ENCODE peak calls at places on chromosomes 7 and 10, in nine cellular contexts. B, D, W, F, K, M, H, P and S are unnamed samples.

GRCh38 chr7:1480670-1481069 is 21.4 kb upstream of the MICALL2 start:
- DNase-seq in K (no peak), M (no peak), H (no peak), F (no peak), B (no peak), W (no peak), P (no peak), D (no peak), S (no peak)

GRCh38 chr10:73253226-73253557 is 748 bp upstream of the MRPS16 start:
- DNase-seq in H (no peak), K (no peak), M (no peak), F (peak), W (no peak), B (no peak), D (no peak), P (peak), S (no peak)

GRCh38 chr7:139629392-139630082 is 106.1 kb downstream of the CLEC2L start:
- DNase-seq in P (no peak), D (no peak), M (no peak), B (no peak), K (no peak), H (no peak), W (no peak), F (no peak), S (no peak)

GRCh38 chr7:105890290-105890997 is 14.0 kb upstream of the ATXN7L1 start:
- DNase-seq in B (no peak), D (no peak), K (no peak), M (no peak), P (no peak), F (no peak), H (no peak), W (no peak), S (no peak)

GRCh38 chr10:19817251-19818046 is 1.2 kb downstream of the PLXDC2 start:
- DNase-seq in D (no peak), W (peak), F (peak), P (no peak), K (no peak), H (no peak), M (no peak), B (no peak), S (peak)

GRCh38 chr10:71641986-71642385 is 77.6 kb downstream of the C10orf105 start:
- DNase-seq in F (no peak), B (no peak), W (no peak), H (no peak), K (no peak), D (no peak), P (no peak), M (no peak), S (no peak)

GRCh38 chr10:12403119-12403518 is 53.8 kb downstream of the CAMK1D start:
- DNase-seq in D (no peak), M (no peak), K (no peak), H (no peak), W (no peak), P (no peak), F (no peak), B (no peak), S (no peak)

GRCh38 chr10:130666215-130666614 is 530.0 kb downstream of the GLRX3 start:
- DNase-seq in F (no peak), H (no peak), W (no peak), B (no peak), M (no peak), P (no peak), D (no peak), K (no peak), S (no peak)

GRCh38 chr10:101840102-101840684 is 3.4 kb downstream of the KCNIP2 start:
- DNase-seq in K (no peak), H (no peak), D (no peak), F (peak), B (no peak), W (no peak), M (peak), P (no peak), S (no peak)

GRCh38 chr10:84176351-84176750 is 2.8 kb downstream of the GPR15LG start:
- DNase-seq in W (no peak), B (no peak), P (no peak), K (no peak), H (no peak), M (no peak), F (no peak), D (no peak), S (no peak)

GRCh38 chr10:120508393-120508792 is 51.4 kb downstream of the PLPP4 start:
- DNase-seq in F (no peak), M (no peak), H (peak), B (no peak), K (no peak), D (no peak), W (no peak), P (no peak), S (no peak)

DNA sequence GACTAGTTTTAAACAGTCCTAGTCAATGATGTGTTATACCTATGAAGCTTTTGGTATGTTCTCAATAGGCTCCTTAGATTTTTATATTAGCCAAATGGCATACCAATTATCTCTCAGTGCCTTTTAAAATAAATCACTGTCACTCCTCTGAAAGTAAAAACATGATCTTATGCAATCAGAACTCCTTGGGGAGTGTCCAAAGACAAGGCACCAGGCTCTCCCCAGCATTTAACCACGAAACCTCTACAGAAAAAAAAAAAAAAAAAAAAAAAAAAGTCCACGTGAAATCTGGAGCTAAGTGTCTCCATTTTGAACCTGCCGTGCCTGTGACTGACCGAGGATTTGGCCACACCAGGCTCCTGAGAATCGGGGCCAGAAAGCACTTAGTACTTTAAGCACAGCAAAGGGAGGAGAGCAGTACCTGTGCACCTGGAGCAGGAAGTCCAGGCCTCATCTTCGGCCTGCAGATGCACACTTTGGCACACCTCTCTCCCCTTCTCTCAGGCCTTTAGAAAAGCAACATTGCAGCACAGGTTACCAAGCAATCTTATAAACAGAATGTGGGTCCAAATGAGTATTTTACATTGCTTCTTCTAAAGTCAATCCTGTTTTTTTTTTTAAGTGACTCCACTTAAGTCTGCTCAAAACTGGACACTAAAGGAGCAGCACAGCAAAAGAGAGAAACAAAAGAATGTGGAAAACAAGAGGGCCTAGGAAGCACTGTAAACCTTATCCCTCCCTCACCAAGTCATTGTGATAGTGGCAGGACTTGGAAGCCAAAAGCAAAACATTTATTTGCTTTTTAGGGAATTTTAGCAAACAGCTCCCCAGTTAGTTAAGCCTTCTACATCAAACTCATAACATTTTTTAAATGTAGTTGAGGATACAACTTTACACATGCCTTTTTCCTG is 1.5 kb downstream of the FAM13C start:
- DNase-seq in B (no peak), F (no peak), M (no peak), W (peak), P (no peak), D (no peak), K (no peak), H (no peak), S (no peak)
- H3K4me3 ChIP-seq in B (no peak), F (no peak), M (no peak), W (peak), P (no peak), D (no peak), K (no peak), H (no peak), S (peak)

GRCh38 chr7:107047902-107048782 is 3.6 kb downstream of the PRKAR2B start:
- DNase-seq in M (peak), P (no peak), K (no peak), F (peak), W (no peak), B (no peak), D (no peak), H (no peak), S (no peak)
- TF ChIP-seq CTCF in M (peak), P (no peak), K (peak), F (peak), W (no peak), B (no peak), D (peak), H (peak), S (no peak)

GRCh38 chr7:130961128-130961601 is 227.2 kb upstream of the KLF14 start:
- DNase-seq in P (no peak), M (no peak), W (no peak), D (peak), F (no peak), H (peak), B (no peak), K (no peak), S (no peak)
- TF ChIP-seq POLR2AphosphoS5 in P (no peak), M (no peak), W (no peak), D (peak), F (no peak), H (peak), B (no peak), K (peak), S (no peak)

DNA sequence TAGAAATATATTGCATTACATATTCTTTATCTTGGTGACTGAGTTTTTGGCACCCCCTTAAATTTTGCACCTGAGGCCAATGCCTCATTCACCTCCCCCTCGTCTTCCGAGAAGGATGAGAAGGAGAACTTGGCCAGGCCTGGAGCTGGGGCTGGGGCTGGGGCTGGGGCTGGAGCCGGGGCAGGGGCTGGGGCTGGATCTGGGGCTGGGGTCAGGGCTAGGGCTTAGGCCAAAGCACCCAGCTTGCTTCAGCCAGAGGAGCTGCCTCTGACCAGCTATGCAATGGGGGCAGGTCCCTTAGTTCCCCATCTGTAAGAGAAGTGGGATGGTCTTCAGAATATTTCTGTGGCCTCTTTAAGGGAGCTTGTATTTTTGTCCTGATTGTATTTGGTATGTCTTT is 3.8 kb upstream of the PRKAG2 start:
- DNase-seq in P (no peak), M (no peak), D (no peak), F (no peak), B (no peak), W (no peak), K (no peak), H (no peak), S (no peak)
- H3K4me3 ChIP-seq in P (no peak), M (no peak), D (no peak), F (no peak), B (no peak), W (no peak), K (no peak), H (no peak), S (no peak)

GRCh38 chr10:28586176-28586575 is 53.3 kb downstream of the WAC start:
- DNase-seq in B (no peak), W (no peak), M (no peak), D (no peak), P (no peak), H (no peak), F (no peak), K (no peak), S (no peak)

GRCh38 chr10:28587270-28587969 is 54.5 kb downstream of the WAC start:
- DNase-seq in F (no peak), W (no peak), P (no peak), M (no peak), D (no peak), K (no peak), B (peak), H (no peak), S (no peak)

GRCh38 chr10:28585076-28585475 is 52.2 kb downstream of the WAC start:
- DNase-seq in F (peak), B (no peak), H (no peak), M (no peak), D (no peak), P (no peak), W (no peak), K (no peak), S (no peak)

GRCh38 chr10:28592953-28593352 is 60.0 kb downstream of the WAC start:
- DNase-seq in P (peak), M (peak), D (no peak), F (no peak), K (no peak), W (no peak), B (no peak), H (peak), S (no peak)

DNA sequence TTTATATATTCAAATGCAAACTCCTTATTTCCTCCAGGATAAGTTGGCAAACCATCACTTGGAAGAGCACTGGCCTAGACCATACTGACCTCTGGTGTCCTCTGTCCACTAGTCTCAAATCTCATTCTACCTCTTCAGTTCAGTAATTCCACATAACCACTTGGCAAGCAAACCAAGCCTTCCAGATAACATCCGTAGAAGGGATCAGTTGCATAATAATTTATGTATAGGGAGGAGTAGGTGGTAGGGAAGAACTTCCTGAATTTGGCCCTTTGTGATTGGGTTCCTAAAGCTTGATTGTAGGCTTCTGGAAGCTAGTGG is 55.0 kb downstream of the WAC start:
- DNase-seq in H (no peak), F (no peak), M (no peak), B (peak), P (no peak), W (no peak), K (no peak), D (no peak), S (no peak)
- TF ChIP-seq CTCF in H (no peak), F (no peak), M (no peak), B (no peak), P (no peak), W (no peak), K (no peak), D (no peak), S (no peak)

DNA sequence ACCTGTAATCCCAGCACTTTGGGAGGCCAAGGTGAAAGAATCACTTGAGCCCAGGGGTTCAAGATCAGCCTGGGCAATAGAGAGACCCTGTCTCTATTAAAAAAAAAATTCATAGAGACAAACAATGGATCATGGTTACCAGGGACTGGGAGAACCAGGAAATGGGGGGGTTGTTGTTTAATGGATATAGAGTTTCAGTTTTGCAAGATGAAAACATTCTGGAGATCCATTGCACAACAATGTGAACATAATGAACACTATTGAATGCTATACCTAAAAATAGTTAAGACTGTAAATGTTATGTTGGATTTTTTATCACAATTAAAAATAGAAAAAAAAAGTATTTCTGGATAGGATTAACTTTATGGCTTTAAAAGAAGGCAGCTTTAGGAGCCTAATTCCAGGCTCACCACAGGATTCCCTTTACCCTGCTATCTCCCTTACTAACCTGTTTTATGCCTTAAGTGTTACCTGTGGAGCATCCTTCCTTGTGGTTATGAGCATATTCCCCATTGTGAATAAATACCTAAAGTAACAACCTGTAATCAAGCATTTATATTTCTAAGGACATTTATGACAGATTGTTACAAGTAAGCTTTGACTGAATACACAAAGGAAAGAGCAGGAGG is 45.1 kb upstream of the SGCE start:
- DNase-seq in P (peak), K (no peak), D (no peak), H (no peak), F (no peak), B (no peak), M (no peak), W (no peak), S (no peak)
- TF ChIP-seq POLR2AphosphoS5 in P (no peak), K (no peak), D (no peak), H (no peak), F (no peak), B (no peak), M (no peak), W (no peak), S (no peak)

GRCh38 chr10:124622158-124622557 is 122.0 kb downstream of the FAM53B start:
- DNase-seq in D (no peak), F (no peak), M (no peak), K (no peak), H (no peak), W (no peak), B (no peak), P (no peak), S (no peak)
- H3K4me3 ChIP-seq in D (no peak), F (no peak), M (no peak), K (no peak), H (no peak), W (no peak), B (no peak), P (no peak), S (no peak)